ENCODE peak calls at places on chromosomes 13 and 19, in five cellular contexts. One of them, this sample, is unnamed.
A peak's percentile ranks its signal among the peaks of the same experiment; 100 is the strongest.

GRCh38 chr13:45015300-45015699 is 26.0 kb downstream of the GPALPP1 start:
- DNase-seq in esophagus squamous epithelium: no peak
- DNase-seq in body of pancreas: no peak
- DNase-seq in upper lobe of right lung: no peak
- DNase-seq in uterus: no peak
- DNase-seq in this sample: no peak

GRCh38 chr13:73058741-73059459 is at the start of gene KLF5:
- DNase-seq in esophagus squamous epithelium: peak; percentile 68
- DNase-seq in body of pancreas: peak; percentile 97
- DNase-seq in upper lobe of right lung: peak; percentile 99
- DNase-seq in uterus: peak; percentile 96
- DNase-seq in this sample: peak; percentile 97

GRCh38 chr19:3375221-3376088 is 9.1 kb downstream of the NFIC start:
- DNase-seq in esophagus squamous epithelium: no peak
- DNase-seq in body of pancreas: peak; percentile 93
- DNase-seq in upper lobe of right lung: peak; percentile 80
- DNase-seq in uterus: peak; percentile 94
- DNase-seq in this sample: peak; percentile 99

GRCh38 chr13:65638572-65639168 is 1591.5 kb downstream of the PCDH9 start:
- DNase-seq in esophagus squamous epithelium: no peak
- DNase-seq in body of pancreas: peak; percentile 3
- DNase-seq in upper lobe of right lung: no peak
- DNase-seq in uterus: no peak
- DNase-seq in this sample: no peak

GRCh38 chr19:10820173-10820572 is 15.8 kb downstream of the TMED1 start:
- DNase-seq in esophagus squamous epithelium: no peak
- DNase-seq in body of pancreas: no peak
- DNase-seq in upper lobe of right lung: no peak
- DNase-seq in uterus: no peak
- DNase-seq in this sample: no peak

GRCh38 chr19:48746738-48747575 is at the start of gene IZUMO1:
- DNase-seq in esophagus squamous epithelium: no peak
- DNase-seq in body of pancreas: peak; percentile 90
- DNase-seq in upper lobe of right lung: peak; percentile 88
- DNase-seq in uterus: peak; percentile 73
- DNase-seq in this sample: no peak

GRCh38 chr19:45613926-45614725 is 12.1 kb upstream of the GPR4 start:
- DNase-seq in esophagus squamous epithelium: no peak
- DNase-seq in body of pancreas: peak; percentile 23
- DNase-seq in upper lobe of right lung: no peak
- DNase-seq in uterus: no peak
- DNase-seq in this sample: no peak

GRCh38 chr13:50911937-50912624 is 2.5 kb downstream of the RNASEH2B start:
- DNase-seq in esophagus squamous epithelium: peak; percentile 31
- DNase-seq in body of pancreas: peak; percentile 86
- DNase-seq in upper lobe of right lung: peak; percentile 92
- DNase-seq in uterus: peak; percentile 89
- DNase-seq in this sample: peak; percentile 87

GRCh38 chr19:19406878-19407639 is 1.6 kb downstream of the GATAD2A start:
- DNase-seq in esophagus squamous epithelium: no peak
- DNase-seq in body of pancreas: peak; percentile 58
- DNase-seq in upper lobe of right lung: no peak
- DNase-seq in uterus: no peak
- DNase-seq in this sample: no peak

GRCh38 chr13:112056739-112057433 is 10.1 kb upstream of the SOX1 start:
- DNase-seq in esophagus squamous epithelium: no peak
- DNase-seq in body of pancreas: no peak
- DNase-seq in upper lobe of right lung: no peak
- DNase-seq in uterus: no peak
- DNase-seq in this sample: peak; percentile 36

GRCh38 chr13:20332361-20333096 is 100.4 kb upstream of the GJB6 start:
- DNase-seq in esophagus squamous epithelium: no peak
- DNase-seq in body of pancreas: no peak
- DNase-seq in upper lobe of right lung: no peak
- DNase-seq in uterus: no peak
- DNase-seq in this sample: no peak

GRCh38 chr13:76300688-76301087 is 585.5 kb downstream of the KCTD12 start:
- DNase-seq in esophagus squamous epithelium: no peak
- DNase-seq in body of pancreas: no peak
- DNase-seq in upper lobe of right lung: no peak
- DNase-seq in uterus: no peak
- DNase-seq in this sample: no peak

GRCh38 chr13:50587122-50587521 is 256.4 kb downstream of the DLEU7 start:
- DNase-seq in esophagus squamous epithelium: no peak
- DNase-seq in body of pancreas: no peak
- DNase-seq in upper lobe of right lung: no peak
- DNase-seq in uterus: no peak
- DNase-seq in this sample: no peak

GRCh38 chr13:87557788-87558187 is 113.4 kb upstream of the SLITRK5 start:
- DNase-seq in esophagus squamous epithelium: no peak
- DNase-seq in body of pancreas: no peak
- DNase-seq in upper lobe of right lung: no peak
- DNase-seq in uterus: no peak
- DNase-seq in this sample: no peak

GRCh38 chr13:27783111-27783510 is 9.2 kb upstream of the GSX1 start:
- DNase-seq in esophagus squamous epithelium: no peak
- DNase-seq in body of pancreas: peak; percentile 8
- DNase-seq in upper lobe of right lung: no peak
- DNase-seq in uterus: no peak
- DNase-seq in this sample: no peak

GRCh38 chr19:11578342-11579142 is 1.1 kb upstream of the ACP5 start:
- DNase-seq in esophagus squamous epithelium: no peak
- DNase-seq in body of pancreas: peak; percentile 64
- DNase-seq in upper lobe of right lung: peak; percentile 92
- DNase-seq in uterus: peak; percentile 46
- DNase-seq in this sample: no peak

GRCh38 chr13:101941095-101941777 is 460.6 kb downstream of the FGF14 start:
- DNase-seq in esophagus squamous epithelium: no peak
- DNase-seq in body of pancreas: no peak
- DNase-seq in upper lobe of right lung: no peak
- DNase-seq in uterus: no peak
- DNase-seq in this sample: no peak

GRCh38 chr19:3507371-3508120 is 1.4 kb downstream of the FZR1 start:
- DNase-seq in esophagus squamous epithelium: no peak
- DNase-seq in body of pancreas: peak; percentile 49
- DNase-seq in upper lobe of right lung: no peak
- DNase-seq in uterus: no peak
- DNase-seq in this sample: no peak

DNA sequence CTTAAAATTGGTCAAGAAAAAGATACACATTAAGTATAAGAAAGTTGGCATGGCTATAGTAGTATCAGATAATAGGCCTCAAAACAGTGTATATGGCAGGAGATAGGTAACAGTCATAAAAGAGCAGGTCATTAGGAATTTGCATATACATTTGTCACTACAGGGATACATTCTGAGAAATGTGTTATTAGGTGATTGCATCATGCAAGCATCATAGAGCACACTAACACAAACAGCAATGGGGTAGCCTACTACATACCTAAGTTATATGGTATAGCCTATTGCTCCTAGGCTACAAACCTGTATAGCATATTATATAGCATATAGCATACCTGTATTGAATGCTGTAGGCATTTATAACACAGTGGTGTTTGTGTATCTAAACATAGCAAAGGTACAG is 6.2 kb upstream of the ZNF529 start:
- DNase-seq in esophagus squamous epithelium: no peak
- DNase-seq in body of pancreas: no peak
- DNase-seq in upper lobe of right lung: no peak
- DNase-seq in uterus: no peak
- DNase-seq in this sample: no peak
- H3K4me3 ChIP-seq in esophagus squamous epithelium: no peak overlapping the region
- H3K4me3 ChIP-seq in body of pancreas: no peak overlapping the region
- H3K4me3 ChIP-seq in upper lobe of right lung: no peak overlapping the region
- H3K4me3 ChIP-seq in uterus: no peak overlapping the region
- H3K4me3 ChIP-seq in this sample: no peak overlapping the region

DNA sequence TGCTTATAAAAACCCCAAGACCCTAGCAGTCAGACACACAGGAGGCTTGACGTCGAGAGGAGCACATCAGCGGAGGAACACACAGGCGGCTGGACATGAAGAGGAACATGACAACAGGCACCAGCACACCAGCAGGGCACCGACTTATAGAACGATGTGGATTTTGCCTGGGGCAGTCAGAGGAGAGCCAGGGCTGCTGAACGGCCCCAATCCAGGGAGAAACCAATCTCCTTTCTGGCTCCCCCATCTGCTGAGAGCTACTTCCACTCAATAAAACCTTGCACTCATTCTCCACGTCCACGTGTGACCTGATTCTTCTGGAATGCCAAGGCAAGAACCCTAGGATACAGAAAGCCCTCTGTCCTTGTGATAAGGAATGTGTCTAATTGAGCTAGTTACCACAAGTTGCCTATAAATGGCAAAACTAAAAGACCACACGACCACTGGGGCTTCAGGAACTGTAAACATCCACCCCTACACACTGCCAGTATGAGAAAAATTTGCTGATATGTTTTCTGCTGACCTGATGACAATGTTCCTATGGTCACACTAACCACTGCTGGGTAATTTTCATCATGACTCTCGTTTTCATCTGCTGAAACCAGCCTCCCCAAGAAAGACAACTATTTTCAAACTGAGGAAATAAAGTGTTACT is 35.8 kb upstream of the CEACAM21 start:
- DNase-seq in esophagus squamous epithelium: no peak
- DNase-seq in body of pancreas: no peak
- DNase-seq in upper lobe of right lung: no peak
- DNase-seq in uterus: no peak
- DNase-seq in this sample: no peak
- H3K27ac ChIP-seq in esophagus squamous epithelium: no peak overlapping the region
- H3K27ac ChIP-seq in body of pancreas: no peak overlapping the region
- H3K27ac ChIP-seq in upper lobe of right lung: no peak overlapping the region
- H3K27ac ChIP-seq in uterus: no peak overlapping the region
- H3K27ac ChIP-seq in this sample: no peak overlapping the region

GRCh38 chr13:47955836-47956235 is 45.2 kb downstream of the SUCLA2 start:
- DNase-seq in esophagus squamous epithelium: no peak
- DNase-seq in body of pancreas: no peak
- DNase-seq in upper lobe of right lung: no peak
- DNase-seq in uterus: no peak
- DNase-seq in this sample: no peak
- TF ChIP-seq CTCF in esophagus squamous epithelium: no peak
- TF ChIP-seq CTCF in body of pancreas: no peak
- TF ChIP-seq CTCF in upper lobe of right lung: no peak
- TF ChIP-seq CTCF in uterus: no peak
- TF ChIP-seq CTCF in this sample: no peak

GRCh38 chr19:16544468-16545231 is 2.4 kb upstream of the CHERP start:
- DNase-seq in esophagus squamous epithelium: no peak
- DNase-seq in body of pancreas: no peak
- DNase-seq in upper lobe of right lung: no peak
- DNase-seq in uterus: no peak
- DNase-seq in this sample: no peak
- H3K4me3 ChIP-seq in esophagus squamous epithelium: no peak overlapping the region
- H3K4me3 ChIP-seq in body of pancreas: no peak overlapping the region
- H3K4me3 ChIP-seq in upper lobe of right lung: no peak overlapping the region
- H3K4me3 ChIP-seq in uterus: no peak overlapping the region
- H3K4me3 ChIP-seq in this sample: no peak overlapping the region